ENCODE peak calls at places on chromosome 12, in nine cellular contexts. L is ascending aorta, E is HCT116, Y is IMR-90, J is neural progenitor cell, F is endothelial cell of umbilical vein, M is aorta, X is heart right ventricle, Z is A549. I is an unnamed sample. For H3K4me1, the result is how much of the 10 kb centered on the place peaks cover.

GRCh38 chr12:92338102-92338501 is 192.5 kb upstream of the BTG1 start:
- DNase-seq in L (no peak), E (no peak), Y (no peak), J (no peak), F (no peak), M (no peak), X (no peak), Z (no peak), I (no peak)

GRCh38 chr12:68317047-68317667 is 15.0 kb downstream of the MDM1 start:
- DNase-seq in L (no peak), E (peak), Y (peak), J (peak), F (peak), M (no peak), X (peak), Z (peak), I (no peak)

GRCh38 chr12:132638541-132639408 is 20.2 kb downstream of the P2RX2 start:
- DNase-seq in L (no peak), E (no peak), Y (peak), J (peak), F (peak), M (peak), X (no peak), Z (peak), I (no peak)

GRCh38 chr12:113039911-113040425 is 16.6 kb upstream of the DTX1 start:
- DNase-seq in L (no peak), E (no peak), Y (no peak), J (no peak), F (no peak), M (no peak), X (no peak), Z (no peak), I (no peak)

GRCh38 chr12:145369-145960 is 68.5 kb downstream of the SLC6A12 start:
- DNase-seq in L (no peak), E (no peak), Y (no peak), J (no peak), F (no peak), M (no peak), X (no peak), Z (no peak), I (no peak)

GRCh38 chr12:47808049-47808448 is 11.7 kb downstream of the HDAC7 start:
- DNase-seq in L (peak), E (no peak), Y (peak), J (no peak), F (peak), M (peak), X (peak), Z (no peak), I (no peak)

GRCh38 chr12:98955284-98955683 is 310.2 kb downstream of the APAF1 start:
- DNase-seq in L (no peak), E (peak), Y (peak), J (peak), F (peak), M (no peak), X (no peak), Z (peak), I (no peak)

GRCh38 chr12:34394211-34395055 is 372.1 kb downstream of the ALG10 start:
- DNase-seq in L (peak), E (no peak), Y (no peak), J (no peak), F (no peak), M (peak), X (peak), Z (no peak), I (no peak)

GRCh38 chr12:56631790-56632700 is 1.9 kb upstream of the BAZ2A start:
- DNase-seq in L (peak), E (no peak), Y (peak), J (peak), F (peak), M (peak), X (peak), Z (peak), I (peak)

GRCh38 chr12:114681149-114681849 is 2.7 kb downstream of the TBX3 start:
- DNase-seq in L (no peak), E (no peak), Y (peak), J (no peak), F (no peak), M (no peak), X (peak), Z (no peak), I (no peak)
- H3K4me1 ChIP-seq in L (under half), E (under half), Y (under half), J (under half), F (under half), M (under half), X (under half), Z (under half), I (under half)

DNA sequence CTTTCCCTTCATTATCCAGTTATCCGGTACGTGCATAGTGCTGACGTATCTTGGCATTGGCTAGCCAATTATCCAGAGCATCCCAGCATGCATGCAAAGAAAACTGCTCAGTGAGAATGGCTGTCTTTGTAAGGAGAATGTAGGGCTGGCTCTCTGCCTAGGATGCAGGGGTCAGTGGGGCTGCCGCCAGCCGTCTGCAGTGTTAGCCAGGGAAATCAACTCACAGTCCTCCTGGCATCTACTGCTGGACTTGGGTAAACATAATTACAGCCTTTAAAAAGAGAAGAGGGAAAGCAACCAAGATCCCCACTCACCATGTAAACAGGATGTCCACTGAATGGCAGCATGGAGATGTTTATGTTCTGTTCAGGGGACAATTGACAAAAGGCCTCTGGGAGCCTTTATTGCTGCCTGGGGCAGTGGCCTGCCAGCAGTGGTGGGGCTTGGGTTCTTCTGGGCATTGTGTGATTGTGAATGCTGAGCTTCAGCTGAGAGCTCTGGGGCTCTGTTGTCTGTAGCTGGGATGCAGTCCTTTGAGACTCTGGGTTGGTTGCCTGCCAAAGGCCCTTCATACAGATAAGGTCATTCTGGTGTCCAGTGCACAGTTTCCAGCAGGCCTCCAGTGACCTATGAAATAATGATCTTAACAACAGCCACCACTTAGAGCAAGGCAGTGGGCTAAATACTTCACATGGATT is 121.8 kb downstream of the TBC1D30 start:
- DNase-seq in L (no peak), E (no peak), Y (peak), J (no peak), F (peak), M (no peak), X (peak), Z (no peak), I (peak)
- H3K4me1 ChIP-seq in L (under half), E (under half), Y (under half), J (under half), F (under half), M (under half), X (under half), Z (under half), I (under half)

DNA sequence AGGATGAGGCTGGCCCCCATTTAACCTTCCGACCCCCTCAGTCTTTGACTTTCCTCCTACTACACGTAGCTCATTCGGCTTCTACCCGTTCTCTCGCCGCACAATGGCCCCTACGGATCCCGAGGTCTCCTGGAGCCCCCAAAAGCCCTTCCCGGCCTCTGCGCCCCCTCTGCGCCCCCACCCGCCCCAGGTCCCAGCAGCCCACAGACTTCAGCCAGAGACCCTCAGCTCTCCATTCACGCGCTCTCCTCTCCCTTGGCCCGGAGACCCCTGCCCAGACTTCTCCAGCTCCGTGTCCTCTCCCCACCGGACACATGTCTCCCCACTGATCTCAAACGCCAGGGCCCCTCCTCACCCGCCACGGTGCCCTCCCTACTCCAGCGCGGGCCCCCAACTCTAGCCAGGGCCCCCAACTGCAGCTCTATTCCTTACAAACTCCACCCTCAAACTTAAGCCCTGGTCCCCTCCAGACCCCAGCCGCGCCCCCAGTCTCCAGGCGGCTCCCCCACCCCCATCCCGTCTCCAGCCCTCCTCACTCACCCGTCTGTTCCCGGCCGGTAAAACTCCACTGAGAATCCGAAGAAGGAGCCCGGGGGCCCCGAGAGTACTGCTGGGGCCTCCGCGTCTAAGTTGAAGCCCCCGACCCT is 502 bp downstream of the ITGA5 start:
- DNase-seq in L (no peak), E (no peak), Y (no peak), J (no peak), F (no peak), M (no peak), X (no peak), Z (no peak), I (no peak)
- H3K4me1 ChIP-seq in L (under half), E (half or more), Y (under half), J (under half), F (half or more), M (under half), X (half or more), Z (half or more), I (half or more)

GRCh38 chr12:1582709-1583050 is 11.7 kb downstream of the FBXL14 start:
- DNase-seq in L (peak), E (no peak), Y (no peak), J (no peak), F (no peak), M (no peak), X (no peak), Z (no peak), I (no peak)

GRCh38 chr12:1581973-1582708 is 12.2 kb downstream of the FBXL14 start:
- DNase-seq in L (peak), E (no peak), Y (peak), J (no peak), F (no peak), M (no peak), X (no peak), Z (no peak), I (no peak)

GRCh38 chr12:1587927-1588573 is 6.3 kb downstream of the FBXL14 start:
- DNase-seq in L (no peak), E (no peak), Y (peak), J (peak), F (no peak), M (no peak), X (no peak), Z (no peak), I (no peak)

GRCh38 chr12:1583421-1584078 is 10.8 kb downstream of the FBXL14 start:
- DNase-seq in L (peak), E (peak), Y (peak), J (peak), F (peak), M (peak), X (peak), Z (peak), I (peak)

DNA sequence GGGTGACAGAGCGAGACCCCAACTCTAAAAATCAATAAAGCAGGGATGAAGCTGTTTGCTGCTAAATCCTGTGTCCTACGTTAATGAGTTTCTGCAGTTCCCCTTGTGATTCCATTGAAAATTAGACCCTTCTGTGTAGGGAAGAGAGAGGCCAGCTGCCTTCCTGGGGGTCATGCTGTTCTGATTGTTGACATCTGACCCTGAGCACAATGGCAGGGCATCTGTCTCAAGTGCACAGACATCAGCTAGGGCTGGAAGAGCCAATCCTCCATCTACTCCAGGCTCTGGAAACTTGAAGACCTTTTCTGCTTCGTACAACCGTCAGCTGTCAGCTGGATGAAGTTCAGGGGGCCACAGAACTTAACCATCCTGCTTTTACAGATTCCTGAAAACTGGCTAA is 10.1 kb downstream of the FBXL14 start:
- DNase-seq in L (no peak), E (no peak), Y (no peak), J (peak), F (no peak), M (no peak), X (no peak), Z (no peak), I (no peak)
- H3K4me1 ChIP-seq in L (under half), E (under half), Y (under half), J (half or more), F (under half), M (under half), X (under half), Z (under half), I (under half)

GRCh38 chr12:109724321-109724892 is 10.8 kb downstream of the FAM222A start:
- DNase-seq in L (no peak), E (no peak), Y (no peak), J (no peak), F (no peak), M (peak), X (no peak), Z (no peak), I (no peak)

GRCh38 chr12:109722022-109722752 is 8.6 kb downstream of the FAM222A start:
- DNase-seq in L (no peak), E (no peak), Y (no peak), J (no peak), F (no peak), M (no peak), X (no peak), Z (no peak), I (no peak)

GRCh38 chr12:109722753-109723109 is 9.1 kb downstream of the FAM222A start:
- DNase-seq in L (no peak), E (no peak), Y (no peak), J (no peak), F (no peak), M (no peak), X (no peak), Z (no peak), I (no peak)

GRCh38 chr12:109721276-109721675 is 7.7 kb downstream of the FAM222A start:
- DNase-seq in L (no peak), E (no peak), Y (no peak), J (no peak), F (no peak), M (no peak), X (peak), Z (no peak), I (no peak)

GRCh38 chr12:109723311-109723791 is 9.7 kb downstream of the FAM222A start:
- DNase-seq in L (no peak), E (no peak), Y (no peak), J (no peak), F (no peak), M (peak), X (peak), Z (no peak), I (no peak)
- H3K4me1 ChIP-seq in L (under half), E (under half), Y (under half), J (half or more), F (under half), M (under half), X (half or more), Z (under half), I (under half)

GRCh38 chr12:11757531-11757930 is 108.1 kb downstream of the ETV6 start:
- DNase-seq in L (no peak), E (no peak), Y (no peak), J (no peak), F (no peak), M (no peak), X (no peak), Z (no peak), I (no peak)
- H3K4me1 ChIP-seq in L (half or more), E (under half), Y (under half), J (under half), F (under half), M (under half), X (half or more), Z (under half), I (under half)

DNA sequence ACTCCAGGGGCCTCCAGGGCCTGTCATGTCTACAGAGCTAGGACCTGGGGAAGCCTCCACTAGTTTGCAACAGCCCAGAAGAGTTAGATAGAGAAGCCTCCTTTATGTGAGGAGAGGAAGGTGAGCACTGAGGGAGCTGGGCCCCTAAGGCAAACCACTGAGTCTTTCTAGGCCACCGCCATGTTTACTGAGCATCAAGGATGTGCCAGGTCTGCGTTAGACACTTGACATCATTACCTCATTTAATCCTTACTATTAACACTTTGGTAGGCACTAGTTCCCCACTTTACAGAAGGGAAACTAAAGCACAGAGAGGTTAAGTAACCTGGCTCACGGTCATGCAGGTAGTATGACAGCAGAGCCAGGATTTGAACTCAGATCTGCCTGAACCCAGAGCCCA is 12.9 kb downstream of the CTDSP2 start:
- DNase-seq in L (no peak), E (no peak), Y (no peak), J (no peak), F (no peak), M (no peak), X (no peak), Z (no peak), I (peak)
- H3K4me1 ChIP-seq in L (half or more), E (under half), Y (half or more), J (half or more), F (under half), M (under half), X (half or more), Z (under half), I (half or more)

I was measured in SJSA1.